ENCODE peak calls at places on chromosomes 11 and 22, in five cellular contexts. One of them, this sample, is unnamed.

GRCh38 chr11:79400717-79401330 is 40.0 kb downstream of the TENM4 start:
- DNase-seq in MM.1S: no peak
- DNase-seq in right atrium auricular region: no peak
- DNase-seq in HCT116: no peak
- DNase-seq in pancreas: no peak
- DNase-seq in this sample: no peak

GRCh38 chr22:47724751-47725150 is 962.3 kb downstream of the TBC1D22A start:
- DNase-seq in MM.1S: no peak
- DNase-seq in pancreas: no peak
- DNase-seq in right atrium auricular region: no peak
- DNase-seq in HCT116: no peak
- DNase-seq in this sample: no peak

GRCh38 chr11:57254631-57255030 is 17.6 kb upstream of the APLNR start:
- DNase-seq in MM.1S: no peak
- DNase-seq in right atrium auricular region: no peak
- DNase-seq in pancreas: no peak
- DNase-seq in HCT116: no peak
- DNase-seq in this sample: no peak

GRCh38 chr11:10844816-10845215 is 13.0 kb downstream of the ZBED5 start:
- DNase-seq in pancreas: no peak
- DNase-seq in right atrium auricular region: no peak
- DNase-seq in HCT116: no peak
- DNase-seq in MM.1S: no peak
- DNase-seq in this sample: no peak

GRCh38 chr11:61473370-61474025 is 35.1 kb upstream of the LRRC10B start:
- DNase-seq in pancreas: no peak
- DNase-seq in MM.1S: no peak
- DNase-seq in right atrium auricular region: no peak
- DNase-seq in HCT116: no peak
- DNase-seq in this sample: no peak

GRCh38 chr11:73585834-73586575 is 11.9 kb downstream of the FAM168A start:
- DNase-seq in pancreas: no peak
- DNase-seq in HCT116: no peak
- DNase-seq in right atrium auricular region: no peak
- DNase-seq in MM.1S: no peak
- DNase-seq in this sample: no peak

GRCh38 chr11:9955387-9955786 is 291.5 kb downstream of the SWAP70 start:
- DNase-seq in pancreas: no peak
- DNase-seq in HCT116: no peak
- DNase-seq in MM.1S: no peak
- DNase-seq in right atrium auricular region: no peak
- DNase-seq in this sample: no peak

GRCh38 chr11:111426615-111427014 is 47.5 kb upstream of the POU2AF1 start:
- DNase-seq in MM.1S: no peak
- DNase-seq in HCT116: no peak
- DNase-seq in pancreas: no peak
- DNase-seq in right atrium auricular region: no peak
- DNase-seq in this sample: no peak

GRCh38 chr11:8527939-8528338 is 66.1 kb downstream of the STK33 start:
- DNase-seq in MM.1S: no peak
- DNase-seq in HCT116: no peak
- DNase-seq in pancreas: no peak
- DNase-seq in right atrium auricular region: no peak
- DNase-seq in this sample: no peak

GRCh38 chr11:68780829-68781228 is 29.5 kb upstream of the TESMIN start:
- DNase-seq in pancreas: no peak
- DNase-seq in HCT116: peak; percentile 4
- DNase-seq in right atrium auricular region: peak; percentile 61
- DNase-seq in MM.1S: no peak
- DNase-seq in this sample: no peak

GRCh38 chr11:47186937-47187681 is 875 bp upstream of the PACSIN3 start:
- DNase-seq in pancreas: peak; percentile 69
- DNase-seq in right atrium auricular region: no peak
- DNase-seq in HCT116: no peak
- DNase-seq in MM.1S: peak; percentile 65
- DNase-seq in this sample: peak; percentile 91

GRCh38 chr11:124798991-124799383 is 1.2 kb downstream of the MSANTD2 start:
- DNase-seq in MM.1S: peak; percentile 42
- DNase-seq in pancreas: no peak
- DNase-seq in right atrium auricular region: no peak
- DNase-seq in HCT116: no peak
- DNase-seq in this sample: no peak

GRCh38 chr11:37963440-37963839 is 1365.4 kb upstream of the RAG2 start:
- DNase-seq in pancreas: no peak
- DNase-seq in MM.1S: no peak
- DNase-seq in right atrium auricular region: no peak
- DNase-seq in HCT116: no peak
- DNase-seq in this sample: no peak

GRCh38 chr11:1073851-1074243 is 827 bp upstream of the MUC2 start:
- DNase-seq in HCT116: no peak
- DNase-seq in MM.1S: no peak
- DNase-seq in pancreas: no peak
- DNase-seq in right atrium auricular region: no peak
- DNase-seq in this sample: peak; percentile 54

GRCh38 chr11:6625156-6625831 is 6.1 kb upstream of the TPP1 start:
- DNase-seq in right atrium auricular region: no peak
- DNase-seq in HCT116: no peak
- DNase-seq in MM.1S: no peak
- DNase-seq in pancreas: no peak
- DNase-seq in this sample: no peak

GRCh38 chr11:126133902-126134301 is 71.2 kb upstream of the CDON start:
- DNase-seq in MM.1S: no peak
- DNase-seq in pancreas: no peak
- DNase-seq in right atrium auricular region: no peak
- DNase-seq in HCT116: no peak
- DNase-seq in this sample: no peak

GRCh38 chr11:67010296-67010905 is 12.5 kb upstream of the SYT12 start:
- DNase-seq in MM.1S: no peak
- DNase-seq in right atrium auricular region: no peak
- DNase-seq in pancreas: no peak
- DNase-seq in HCT116: no peak
- DNase-seq in this sample: no peak

GRCh38 chr11:8867035-8867434 is 44.0 kb upstream of the AKIP1 start:
- DNase-seq in pancreas: no peak
- DNase-seq in right atrium auricular region: no peak
- DNase-seq in HCT116: no peak
- DNase-seq in MM.1S: no peak
- DNase-seq in this sample: no peak

GRCh38 chr11:91230647-91231046 is 994.0 kb upstream of the FAT3 start:
- DNase-seq in HCT116: no peak
- DNase-seq in pancreas: no peak
- DNase-seq in MM.1S: no peak
- DNase-seq in right atrium auricular region: no peak
- DNase-seq in this sample: no peak

GRCh38 chr22:50599816-50600454 is 658 bp upstream of the MAPK8IP2 start:
- DNase-seq in MM.1S: peak; percentile 29
- DNase-seq in right atrium auricular region: no peak
- DNase-seq in HCT116: no peak
- DNase-seq in pancreas: peak; percentile 86
- DNase-seq in this sample: no peak

GRCh38 chr11:103699656-103700055 is 336.8 kb upstream of the DDI1 start:
- DNase-seq in MM.1S: no peak
- DNase-seq in HCT116: no peak
- DNase-seq in right atrium auricular region: no peak
- DNase-seq in pancreas: no peak
- DNase-seq in this sample: no peak
- TF ChIP-seq CTCF in MM.1S: no peak
- TF ChIP-seq CTCF in HCT116: no peak
- TF ChIP-seq CTCF in right atrium auricular region: no peak
- TF ChIP-seq CTCF in pancreas: no peak
- TF ChIP-seq CTCF in this sample: no peak

DNA sequence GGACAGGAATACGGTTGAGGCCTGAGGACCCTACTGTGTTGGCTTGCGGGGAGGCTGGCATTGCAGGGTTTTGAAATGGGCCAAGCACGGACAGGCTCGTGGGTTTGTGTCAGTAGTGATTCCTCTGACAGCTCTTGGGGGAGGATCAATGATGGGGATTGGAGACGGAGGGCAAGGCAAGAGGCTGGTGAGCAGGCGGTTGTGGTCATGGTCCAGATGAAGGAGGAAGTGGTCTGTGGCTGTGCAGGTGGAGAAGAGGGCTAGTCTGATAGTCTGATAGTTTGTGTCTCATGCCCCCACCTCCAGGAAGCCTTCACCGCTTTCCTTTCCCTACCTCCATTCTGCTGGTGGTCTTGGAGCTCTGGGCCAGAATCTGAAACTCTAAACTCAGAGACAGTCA is 3.0 kb downstream of the MAFF start:
- DNase-seq in HCT116: no peak
- DNase-seq in pancreas: no peak
- DNase-seq in MM.1S: no peak
- DNase-seq in right atrium auricular region: no peak
- DNase-seq in this sample: no peak
- H3K4me3 ChIP-seq in HCT116: no peak overlapping the region
- H3K4me3 ChIP-seq in pancreas: no peak overlapping the region
- H3K4me3 ChIP-seq in MM.1S: no peak overlapping the region
- H3K4me3 ChIP-seq in right atrium auricular region: no peak overlapping the region
- H3K4me3 ChIP-seq in this sample: peak overlapping the region; percentile 18

DNA sequence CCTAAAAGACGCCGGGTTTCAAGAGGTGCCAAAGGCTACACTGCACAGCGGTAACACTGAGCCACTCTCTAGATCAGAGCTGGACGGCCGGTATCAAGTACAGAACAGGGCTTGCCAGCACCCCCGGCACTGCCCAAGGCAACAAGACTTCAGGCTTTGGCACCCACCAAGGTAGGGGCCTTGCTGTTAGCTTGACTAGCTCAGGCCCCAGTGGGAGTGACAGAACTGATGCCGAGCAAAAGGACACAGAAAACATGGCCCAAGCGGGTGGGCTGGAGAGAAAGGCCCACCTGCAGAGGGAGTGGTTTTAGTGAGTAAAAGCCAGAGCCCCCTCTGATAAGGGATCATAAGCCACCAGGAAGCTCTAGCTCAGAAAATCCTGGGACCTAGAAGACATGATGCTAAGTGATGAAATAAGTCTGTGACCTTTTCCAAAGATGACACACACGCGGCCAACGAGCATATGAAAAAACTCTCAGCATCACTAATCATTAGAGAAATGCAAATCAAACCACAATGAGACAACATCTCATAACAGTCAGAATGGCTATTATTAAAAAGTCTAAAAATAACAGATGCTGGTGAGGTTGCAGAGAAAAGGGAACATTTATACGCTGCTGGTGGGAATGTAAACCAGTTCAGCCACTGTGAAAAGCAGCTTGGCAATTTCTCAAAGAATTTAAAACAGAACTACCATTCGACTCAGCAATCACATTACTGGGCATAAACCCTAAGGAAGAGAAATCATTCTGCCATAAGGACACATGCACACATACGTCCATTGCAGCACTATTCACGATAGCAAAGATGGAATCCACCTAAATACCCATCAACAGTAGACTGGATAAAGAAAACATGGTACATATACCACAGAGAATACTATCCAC is 12.9 kb downstream of the EHD1 start:
- DNase-seq in right atrium auricular region: no peak
- DNase-seq in MM.1S: peak; percentile 80
- DNase-seq in HCT116: no peak
- DNase-seq in pancreas: no peak
- DNase-seq in this sample: peak; percentile 81
- TF ChIP-seq CTCF in right atrium auricular region: no peak
- TF ChIP-seq CTCF in MM.1S: no peak
- TF ChIP-seq CTCF in HCT116: no peak
- TF ChIP-seq CTCF in pancreas: no peak
- TF ChIP-seq CTCF in this sample: no peak

GRCh38 chr11:87459351-87459750 is 421.6 kb downstream of the TMEM135 start:
- DNase-seq in right atrium auricular region: no peak
- DNase-seq in pancreas: no peak
- DNase-seq in MM.1S: no peak
- DNase-seq in HCT116: no peak
- DNase-seq in this sample: no peak
- H3K4me3 ChIP-seq in right atrium auricular region: no peak overlapping the region
- H3K4me3 ChIP-seq in pancreas: no peak overlapping the region
- H3K4me3 ChIP-seq in MM.1S: no peak overlapping the region
- H3K4me3 ChIP-seq in HCT116: no peak overlapping the region
- H3K4me3 ChIP-seq in this sample: no peak overlapping the region

GRCh38 chr22:37284807-37285355 is 2.6 kb downstream of the CYTH4 start:
- DNase-seq in pancreas: no peak
- DNase-seq in MM.1S: peak; percentile 61
- DNase-seq in right atrium auricular region: peak; percentile 70
- DNase-seq in HCT116: no peak
- DNase-seq in this sample: peak; percentile 70

GRCh38 chr22:37282385-37282677 is at the start of gene CYTH4:
- DNase-seq in pancreas: no peak
- DNase-seq in right atrium auricular region: peak; percentile 78
- DNase-seq in HCT116: no peak
- DNase-seq in MM.1S: no peak
- DNase-seq in this sample: peak; percentile 59

GRCh38 chr22:37281646-37282384 is 493 bp upstream of the CYTH4 start:
- DNase-seq in MM.1S: no peak
- DNase-seq in right atrium auricular region: no peak
- DNase-seq in pancreas: no peak
- DNase-seq in HCT116: no peak
- DNase-seq in this sample: no peak

GRCh38 chr22:37284126-37284806 is 2.0 kb downstream of the CYTH4 start:
- DNase-seq in pancreas: no peak
- DNase-seq in HCT116: no peak
- DNase-seq in MM.1S: no peak
- DNase-seq in right atrium auricular region: no peak
- DNase-seq in this sample: no peak

DNA sequence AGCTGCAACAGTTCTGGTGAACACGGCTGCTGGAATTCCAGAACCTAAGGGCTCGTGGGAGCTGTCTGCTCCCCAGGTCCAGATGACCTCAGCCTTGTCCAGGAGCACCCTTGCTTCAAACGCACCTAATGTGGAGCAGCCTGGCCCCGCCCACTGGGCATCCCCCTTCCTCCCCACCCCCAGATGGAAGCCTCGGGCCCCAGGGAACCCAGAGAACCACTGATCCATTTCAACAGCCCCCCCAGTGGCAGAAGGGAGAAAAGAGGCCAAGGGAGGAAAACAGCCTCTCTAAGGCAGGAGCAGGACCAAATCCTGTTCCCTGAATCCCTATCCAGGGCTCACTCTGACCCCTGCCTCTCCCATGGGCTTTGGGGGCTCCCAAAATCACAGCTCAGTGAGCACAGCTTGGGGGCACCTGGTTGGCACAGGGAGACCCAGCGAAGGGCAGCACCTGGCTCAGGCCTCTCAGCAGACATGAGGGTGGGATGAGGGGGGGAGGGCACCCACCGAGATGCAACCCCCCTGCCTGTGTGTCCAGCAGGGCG is 1.2 kb downstream of the CYTH4 start:
- DNase-seq in MM.1S: no peak
- DNase-seq in pancreas: no peak
- DNase-seq in HCT116: no peak
- DNase-seq in right atrium auricular region: no peak
- DNase-seq in this sample: no peak
- TF ChIP-seq CTCF in MM.1S: peak; percentile 1
- TF ChIP-seq CTCF in pancreas: no peak
- TF ChIP-seq CTCF in HCT116: peak; percentile 2
- TF ChIP-seq CTCF in right atrium auricular region: no peak
- TF ChIP-seq CTCF in this sample: no peak

DNA sequence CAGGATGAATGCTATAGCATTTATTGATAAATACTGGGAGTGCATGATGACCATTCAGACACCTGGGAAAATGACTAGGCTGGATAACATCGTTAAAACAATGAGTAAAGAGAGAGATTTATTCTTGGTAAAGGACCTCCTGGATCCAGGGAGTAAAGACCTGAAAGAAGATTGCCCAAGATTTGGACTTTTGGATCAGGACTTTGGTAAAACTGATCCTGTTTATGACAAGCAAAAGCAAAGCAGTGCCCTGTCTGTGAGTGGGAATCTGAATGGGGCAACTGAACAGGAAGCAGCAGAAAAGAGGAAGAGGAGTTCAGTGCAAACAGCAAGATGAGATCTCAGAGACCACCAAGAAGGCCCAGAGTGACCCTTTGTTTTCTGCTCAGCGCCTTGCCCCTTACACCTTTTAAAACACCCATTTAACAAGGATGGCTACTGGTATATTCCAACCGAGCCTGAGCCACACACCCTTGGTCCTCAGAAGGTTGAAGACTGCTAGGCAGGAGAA is 121.9 kb downstream of the VPREB1 start:
- DNase-seq in HCT116: no peak
- DNase-seq in MM.1S: no peak
- DNase-seq in pancreas: no peak
- DNase-seq in right atrium auricular region: no peak
- DNase-seq in this sample: no peak
- H3K4me3 ChIP-seq in HCT116: no peak overlapping the region
- H3K4me3 ChIP-seq in MM.1S: no peak overlapping the region
- H3K4me3 ChIP-seq in pancreas: no peak overlapping the region
- H3K4me3 ChIP-seq in right atrium auricular region: no peak overlapping the region
- H3K4me3 ChIP-seq in this sample: no peak overlapping the region

This sample was measured in tibial artery.